ENCODE peak calls at places on chromosome 16, in six cellular contexts. One of them, this sample, is unnamed.

GRCh38 chr16:56277040-56277439 is 85.8 kb downstream of the GNAO1 start:
- DNase-seq in GM12865: no peak
- DNase-seq in IMR-90: no peak
- DNase-seq in PC-3: peak; percentile 18
- DNase-seq in lower leg skin: no peak
- DNase-seq in ascending aorta: no peak
- DNase-seq in this sample: no peak

GRCh38 chr16:4922721-4923342 is 14.1 kb downstream of the PPL start:
- DNase-seq in GM12865: no peak
- DNase-seq in IMR-90: no peak
- DNase-seq in PC-3: no peak
- DNase-seq in lower leg skin: no peak
- DNase-seq in ascending aorta: no peak
- DNase-seq in this sample: no peak

GRCh38 chr16:74271879-74272278 is 24.7 kb upstream of the PSMD7 start:
- DNase-seq in GM12865: no peak
- DNase-seq in IMR-90: peak; percentile 2
- DNase-seq in PC-3: no peak
- DNase-seq in lower leg skin: no peak
- DNase-seq in ascending aorta: no peak
- DNase-seq in this sample: no peak

GRCh38 chr16:87233928-87234327 is 83.3 kb downstream of the C16orf95 start:
- DNase-seq in GM12865: peak; percentile 30
- DNase-seq in IMR-90: peak; percentile 53
- DNase-seq in PC-3: no peak
- DNase-seq in lower leg skin: no peak
- DNase-seq in ascending aorta: no peak
- DNase-seq in this sample: peak; percentile 82

GRCh38 chr16:73048292-73049050 is 543 bp upstream of the ZFHX3 start:
- DNase-seq in GM12865: no peak
- DNase-seq in IMR-90: no peak
- DNase-seq in PC-3: peak; percentile 55
- DNase-seq in lower leg skin: no peak
- DNase-seq in ascending aorta: no peak
- DNase-seq in this sample: no peak

GRCh38 chr16:87622756-87623319 is 20.5 kb downstream of the JPH3 start:
- DNase-seq in GM12865: no peak
- DNase-seq in IMR-90: no peak
- DNase-seq in PC-3: no peak
- DNase-seq in lower leg skin: no peak
- DNase-seq in ascending aorta: no peak
- DNase-seq in this sample: no peak

GRCh38 chr16:8943001-8943763 is 20.5 kb downstream of the USP7 start:
- DNase-seq in GM12865: no peak
- DNase-seq in IMR-90: no peak
- DNase-seq in PC-3: no peak
- DNase-seq in lower leg skin: no peak
- DNase-seq in ascending aorta: no peak
- DNase-seq in this sample: no peak

GRCh38 chr16:68792465-68793324 is 50.6 kb upstream of the TANGO6 start:
- DNase-seq in GM12865: no peak
- DNase-seq in IMR-90: peak; percentile 61
- DNase-seq in PC-3: peak; percentile 72
- DNase-seq in lower leg skin: no peak
- DNase-seq in ascending aorta: no peak
- DNase-seq in this sample: peak; percentile 82

GRCh38 chr16:11254913-11255736 is 879 bp downstream of the SOCS1 start:
- DNase-seq in GM12865: peak; percentile 83
- DNase-seq in IMR-90: peak; percentile 34
- DNase-seq in PC-3: peak; percentile 52
- DNase-seq in lower leg skin: no peak
- DNase-seq in ascending aorta: no peak
- DNase-seq in this sample: peak; percentile 61

GRCh38 chr16:57863434-57864160 is 61.3 kb upstream of the KIFC3 start:
- DNase-seq in GM12865: no peak
- DNase-seq in IMR-90: peak; percentile 79
- DNase-seq in PC-3: peak; percentile 71
- DNase-seq in lower leg skin: peak; percentile 64
- DNase-seq in ascending aorta: no peak
- DNase-seq in this sample: peak; percentile 92

GRCh38 chr16:85420501-85421337 is 192.4 kb upstream of the GSE1 start:
- DNase-seq in GM12865: peak; percentile 71
- DNase-seq in IMR-90: peak; percentile 20
- DNase-seq in PC-3: peak; percentile 66
- DNase-seq in lower leg skin: no peak
- DNase-seq in ascending aorta: no peak
- DNase-seq in this sample: peak; percentile 51

GRCh38 chr16:79269211-79269863 is 331.2 kb downstream of the MAF start:
- DNase-seq in GM12865: peak; percentile 70
- DNase-seq in IMR-90: no peak
- DNase-seq in PC-3: no peak
- DNase-seq in lower leg skin: no peak
- DNase-seq in ascending aorta: no peak
- DNase-seq in this sample: no peak

GRCh38 chr16:64846966-64847365 is 274.9 kb downstream of the CDH11 start:
- DNase-seq in GM12865: no peak
- DNase-seq in IMR-90: no peak
- DNase-seq in PC-3: no peak
- DNase-seq in lower leg skin: no peak
- DNase-seq in ascending aorta: no peak
- DNase-seq in this sample: no peak

GRCh38 chr16:88331989-88332920 is 50.5 kb upstream of the ZNF469 start:
- DNase-seq in GM12865: no peak
- DNase-seq in IMR-90: peak; percentile 100
- DNase-seq in PC-3: peak; percentile 98
- DNase-seq in lower leg skin: peak; percentile 80
- DNase-seq in ascending aorta: peak; percentile 31
- DNase-seq in this sample: peak; percentile 100

GRCh38 chr16:49696414-49697101 is 159.4 kb downstream of the ZNF423 start:
- DNase-seq in GM12865: no peak
- DNase-seq in IMR-90: no peak
- DNase-seq in PC-3: no peak
- DNase-seq in lower leg skin: no peak
- DNase-seq in ascending aorta: no peak
- DNase-seq in this sample: peak; percentile 17

GRCh38 chr16:82470506-82471196 is 156.1 kb upstream of the CDH13 start:
- DNase-seq in GM12865: no peak
- DNase-seq in IMR-90: no peak
- DNase-seq in PC-3: no peak
- DNase-seq in lower leg skin: no peak
- DNase-seq in ascending aorta: no peak
- DNase-seq in this sample: no peak

GRCh38 chr16:28110479-28110878 is 47.0 kb upstream of the GSG1L start:
- DNase-seq in GM12865: no peak
- DNase-seq in IMR-90: no peak
- DNase-seq in PC-3: no peak
- DNase-seq in lower leg skin: no peak
- DNase-seq in ascending aorta: no peak
- DNase-seq in this sample: no peak

GRCh38 chr16:8686031-8686621 is 11.7 kb downstream of the ABAT start:
- DNase-seq in GM12865: no peak
- DNase-seq in IMR-90: no peak
- DNase-seq in PC-3: peak; percentile 32
- DNase-seq in lower leg skin: no peak
- DNase-seq in ascending aorta: no peak
- DNase-seq in this sample: no peak

GRCh38 chr16:49491111-49491670 is 117.6 kb downstream of the C16orf78 start:
- DNase-seq in GM12865: no peak
- DNase-seq in IMR-90: no peak
- DNase-seq in PC-3: no peak
- DNase-seq in lower leg skin: no peak
- DNase-seq in ascending aorta: no peak
- DNase-seq in this sample: no peak

GRCh38 chr16:4591706-4592470 is 22.8 kb downstream of the UBALD1 start:
- DNase-seq in GM12865: no peak
- DNase-seq in IMR-90: no peak
- DNase-seq in PC-3: no peak
- DNase-seq in lower leg skin: no peak
- DNase-seq in ascending aorta: no peak
- DNase-seq in this sample: no peak

GRCh38 chr16:46649571-46649970 is 28.4 kb upstream of the SHCBP1 start:
- DNase-seq in GM12865: no peak
- DNase-seq in IMR-90: peak; percentile 51
- DNase-seq in PC-3: no peak
- DNase-seq in lower leg skin: no peak
- DNase-seq in ascending aorta: no peak
- DNase-seq in this sample: no peak

GRCh38 chr16:85082553-85083050 is 29.7 kb downstream of the CIBAR2 start:
- DNase-seq in GM12865: peak; percentile 21
- DNase-seq in IMR-90: no peak
- DNase-seq in PC-3: no peak
- DNase-seq in lower leg skin: no peak
- DNase-seq in ascending aorta: no peak
- DNase-seq in this sample: no peak

DNA sequence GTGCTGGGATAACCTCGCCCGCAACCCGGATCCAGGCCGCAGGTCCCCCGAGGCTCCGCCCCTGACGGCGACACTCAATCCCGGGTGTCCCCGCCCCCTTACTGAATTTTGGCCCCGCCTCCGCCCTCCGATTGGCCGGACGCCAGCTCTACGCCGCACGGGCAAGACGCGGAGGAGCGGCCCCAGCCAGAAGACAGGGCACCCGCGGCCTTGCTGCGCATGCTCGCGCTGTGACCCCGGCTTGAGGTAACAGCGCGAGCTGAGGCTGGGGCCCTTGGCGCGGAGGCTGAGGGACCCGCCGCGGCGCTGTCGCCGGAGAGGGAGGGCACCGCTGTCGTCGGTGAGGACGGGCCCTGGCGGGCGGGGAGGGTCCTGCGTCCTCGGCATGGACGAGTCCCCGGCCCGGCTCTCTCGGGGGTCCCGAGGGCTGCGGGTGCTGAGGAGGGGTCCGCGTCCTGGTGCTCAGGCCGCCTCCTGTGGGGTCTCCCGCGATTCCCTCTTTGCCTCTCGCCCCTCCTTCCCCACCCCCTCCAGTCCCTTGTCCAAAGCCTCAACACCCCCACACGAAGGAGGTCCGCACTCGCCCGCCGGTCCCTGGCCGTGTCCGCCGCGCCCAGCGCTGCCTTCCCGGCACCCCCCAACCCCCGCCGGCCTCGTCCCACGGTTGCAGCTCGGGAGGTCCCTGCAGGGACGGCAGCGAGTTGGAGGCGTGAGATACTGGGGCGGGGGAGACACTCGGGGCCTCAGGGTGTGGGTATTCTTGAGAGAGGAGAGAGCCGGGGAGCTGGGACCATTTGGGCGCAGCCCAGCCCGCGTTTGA is at the start of gene FLYWCH2:
- DNase-seq in GM12865: peak; percentile 98
- DNase-seq in IMR-90: peak; percentile 93
- DNase-seq in PC-3: peak; percentile 92
- DNase-seq in lower leg skin: peak; percentile 98
- DNase-seq in ascending aorta: peak; percentile 96
- DNase-seq in this sample: peak; percentile 97
- TF ChIP-seq CTCF in GM12865: no peak
- TF ChIP-seq CTCF in IMR-90: no peak
- TF ChIP-seq CTCF in PC-3: no peak
- TF ChIP-seq CTCF in lower leg skin: no peak
- TF ChIP-seq CTCF in ascending aorta: peak; percentile 35
- TF ChIP-seq CTCF in this sample: no peak

DNA sequence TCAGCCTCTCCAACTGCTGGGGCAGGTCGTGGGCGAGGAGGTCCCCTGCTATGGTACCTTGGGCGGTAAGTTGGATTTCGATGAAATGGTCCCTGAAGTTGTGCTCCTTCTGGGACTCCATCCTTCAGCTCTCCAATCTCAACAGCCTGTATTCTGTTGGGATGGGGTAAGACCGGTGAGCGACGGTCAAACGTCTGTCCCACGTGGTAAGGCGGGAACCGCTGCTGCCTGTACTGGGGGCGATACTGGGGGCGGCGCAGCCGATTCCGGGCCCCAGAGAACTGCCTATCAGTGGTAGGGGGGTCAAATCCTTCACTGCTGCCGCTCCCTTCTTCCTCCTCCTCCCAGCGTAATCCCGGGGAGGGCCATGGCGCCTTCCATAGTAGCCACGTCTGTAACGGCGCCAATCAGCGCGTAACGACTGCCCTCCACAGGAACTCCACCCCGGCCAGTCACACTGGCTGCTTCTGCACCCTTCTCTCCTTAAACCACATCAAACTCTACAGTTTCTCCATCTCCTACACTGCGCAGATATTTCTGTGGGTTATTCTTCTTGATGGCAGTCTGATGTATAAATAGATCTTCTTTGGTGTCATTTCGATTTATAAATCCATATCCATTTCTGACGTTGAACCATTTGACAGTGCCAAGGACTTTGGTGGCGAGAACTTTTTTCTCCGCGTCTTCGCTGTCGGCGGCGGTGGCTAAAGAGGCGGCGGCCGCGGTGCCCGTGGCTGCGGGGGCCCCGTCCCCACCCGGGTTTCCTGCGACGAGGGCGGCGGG is 41.1 kb downstream of the AHSP start:
- DNase-seq in GM12865: no peak
- DNase-seq in IMR-90: no peak
- DNase-seq in PC-3: no peak
- DNase-seq in lower leg skin: no peak
- DNase-seq in ascending aorta: no peak
- DNase-seq in this sample: peak; percentile 3
- H3K4me3 ChIP-seq in GM12865: no peak overlapping the region
- H3K4me3 ChIP-seq in IMR-90: peak overlapping the region; percentile 18
- H3K4me3 ChIP-seq in PC-3: no peak overlapping the region
- H3K4me3 ChIP-seq in lower leg skin: no peak overlapping the region
- H3K4me3 ChIP-seq in ascending aorta: peak overlapping the region; percentile 52
- H3K4me3 ChIP-seq in this sample: no peak overlapping the region

DNA sequence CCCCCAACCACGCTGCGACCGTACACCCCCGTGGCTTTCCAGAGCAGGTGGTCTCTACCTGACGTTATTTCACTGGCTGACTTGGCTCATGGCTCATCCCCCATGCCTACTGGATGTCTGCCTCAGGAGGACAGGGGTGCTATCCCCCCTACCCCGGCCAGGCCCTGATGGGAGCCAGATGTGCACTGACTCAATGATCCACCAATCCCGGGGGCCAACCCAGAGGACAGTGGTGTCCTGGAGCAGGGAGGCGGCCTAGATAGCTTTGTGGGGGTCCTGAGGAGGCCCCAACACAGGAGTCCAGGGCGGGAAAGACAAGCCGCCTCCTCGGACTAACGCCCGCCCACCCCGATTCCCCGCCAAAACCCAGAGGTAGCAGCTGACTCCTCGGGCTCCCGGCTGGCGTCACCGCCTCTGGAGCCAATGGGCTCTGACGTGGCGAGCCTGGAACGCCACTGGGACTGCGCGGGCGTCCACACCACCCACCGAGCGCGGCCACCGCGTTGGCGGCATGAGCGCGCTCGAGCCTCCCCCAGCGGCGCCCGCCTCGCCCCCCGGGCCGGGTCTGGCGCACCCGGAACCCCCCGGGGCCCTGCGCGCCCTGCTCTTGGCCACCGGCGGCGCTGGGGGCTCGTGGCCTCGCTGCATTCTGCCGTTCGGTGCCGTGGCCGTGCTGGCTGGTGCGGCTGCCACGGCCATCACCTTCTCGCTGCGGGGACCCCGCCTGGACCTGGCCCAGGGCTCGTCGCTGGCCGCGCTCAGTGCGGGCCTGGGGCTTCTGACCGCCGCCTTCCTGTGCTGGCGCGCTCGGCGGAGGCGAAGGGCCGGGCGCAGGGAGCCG is 3.6 kb upstream of the NTN3 start:
- DNase-seq in GM12865: peak; percentile 63
- DNase-seq in IMR-90: peak; percentile 72
- DNase-seq in PC-3: peak; percentile 59
- DNase-seq in lower leg skin: peak; percentile 47
- DNase-seq in ascending aorta: peak; percentile 38
- DNase-seq in this sample: peak; percentile 53
- TF ChIP-seq CTCF in GM12865: peak; percentile 15
- TF ChIP-seq CTCF in IMR-90: peak; percentile 15
- TF ChIP-seq CTCF in PC-3: no peak
- TF ChIP-seq CTCF in lower leg skin: no peak
- TF ChIP-seq CTCF in ascending aorta: no peak
- TF ChIP-seq CTCF in this sample: peak; percentile 12

GRCh38 chr16:31331141-31331764 is 23.7 kb upstream of the ITGAX start:
- DNase-seq in GM12865: no peak
- DNase-seq in IMR-90: no peak
- DNase-seq in PC-3: no peak
- DNase-seq in lower leg skin: no peak
- DNase-seq in ascending aorta: no peak
- DNase-seq in this sample: no peak
- H3K4me3 ChIP-seq in GM12865: peak overlapping the region; percentile 24
- H3K4me3 ChIP-seq in IMR-90: peak overlapping the region; percentile 26
- H3K4me3 ChIP-seq in PC-3: no peak overlapping the region
- H3K4me3 ChIP-seq in lower leg skin: no peak overlapping the region
- H3K4me3 ChIP-seq in ascending aorta: peak overlapping the region; percentile 36
- H3K4me3 ChIP-seq in this sample: no peak overlapping the region

This sample was measured in choroid plexus epithelial cell.